ENCODE peak calls at places on chromosomes 12 and 14, in four cellular contexts. G is HFFc6, Z is sigmoid colon, X is Calu3. I is an unnamed sample.

GRCh38 chr12:94829552-94829951 is 173.9 kb downstream of the NDUFA12 start:
- DNase-seq in G (no peak), Z (no peak), X (no peak), I (no peak)

GRCh38 chr12:102873077-102873476 is 44.0 kb downstream of the PAH start:
- DNase-seq in G (no peak), Z (no peak), X (no peak), I (no peak)

GRCh38 chr14:64279719-64280668 is 14.2 kb downstream of the ESR2 start:
- DNase-seq in G (no peak), Z (no peak), X (peak), I (no peak)

GRCh38 chr12:44507471-44507870 is 368.6 kb downstream of the NELL2 start:
- DNase-seq in G (no peak), Z (no peak), X (no peak), I (no peak)

GRCh38 chr14:103228076-103228806 is 105.0 kb downstream of the TNFAIP2 start:
- DNase-seq in G (no peak), Z (no peak), X (no peak), I (no peak)

GRCh38 chr12:131593411-131593810 is 117.5 kb upstream of the SFSWAP start:
- DNase-seq in G (no peak), Z (no peak), X (no peak), I (no peak)

GRCh38 chr12:127636881-127637280 is 630.1 kb upstream of the TMEM132C start:
- DNase-seq in G (no peak), Z (no peak), X (no peak), I (no peak)

GRCh38 chr12:10400829-10401228 is 8.7 kb downstream of the KLRC4 start:
- DNase-seq in G (no peak), Z (no peak), X (no peak), I (no peak)

GRCh38 chr14:32331227-32331597 is 2.1 kb downstream of the AKAP6 start:
- DNase-seq in G (no peak), Z (no peak), X (no peak), I (no peak)

GRCh38 chr12:86148071-86148470 is 108.1 kb downstream of the MGAT4C start:
- DNase-seq in G (no peak), Z (no peak), X (no peak), I (no peak)

GRCh38 chr12:90036641-90037040 is 328.0 kb upstream of the ATP2B1 start:
- DNase-seq in G (peak), Z (no peak), X (no peak), I (no peak)

GRCh38 chr14:95533822-95534221 is 1.0 kb upstream of the GLRX5 start:
- DNase-seq in G (no peak), Z (no peak), X (no peak), I (no peak)

GRCh38 chr12:107515446-107515958 is 170.1 kb upstream of the PWP1 start:
- DNase-seq in G (peak), Z (peak), X (peak), I (no peak)

GRCh38 chr12:71871116-71871515 is 31.6 kb downstream of the TBC1D15 start:
- DNase-seq in G (peak), Z (no peak), X (no peak), I (no peak)

GRCh38 chr14:101599234-101599885 is 38.1 kb downstream of the DIO3 start:
- DNase-seq in G (no peak), Z (no peak), X (no peak), I (no peak)

GRCh38 chr12:116299064-116299463 is 21.6 kb upstream of the MED13L start:
- DNase-seq in G (no peak), Z (no peak), X (no peak), I (no peak)

GRCh38 chr14:81273961-81274360 is 53.2 kb upstream of the GTF2A1 start:
- DNase-seq in G (no peak), Z (no peak), X (no peak), I (no peak)

GRCh38 chr14:31949709-31950108 is 127.4 kb upstream of the ARHGAP5 start:
- DNase-seq in G (peak), Z (no peak), X (no peak), I (no peak)

GRCh38 chr14:93033983-93034670 is 81.6 kb downstream of the ITPK1 start:
- DNase-seq in G (no peak), Z (no peak), X (peak), I (peak)

GRCh38 chr12:122137681-122138080 is 36.3 kb downstream of the IL31 start:
- DNase-seq in G (no peak), Z (no peak), X (no peak), I (peak)

GRCh38 chr12:96434107-96434506 is 33.9 kb upstream of the CDK17 start:
- DNase-seq in G (peak), Z (no peak), X (no peak), I (no peak)

GRCh38 chr14:99797231-99797630 is 4.0 kb downstream of the EML1 start:
- DNase-seq in G (no peak), Z (no peak), X (no peak), I (no peak)

GRCh38 chr14:94560291-94560665 is 964 bp upstream of the SERPINA4 start:
- DNase-seq in G (no peak), Z (no peak), X (no peak), I (no peak)

GRCh38 chr12:96140110-96140509 is 54.1 kb upstream of the ELK3 start:
- DNase-seq in G (peak), Z (no peak), X (no peak), I (no peak)

GRCh38 chr12:26696048-26696612 is 136.9 kb downstream of the ITPR2 start:
- DNase-seq in G (no peak), Z (no peak), X (no peak), I (no peak)

GRCh38 chr12:30794020-30794419 is 39.3 kb upstream of the CAPRIN2 start:
- DNase-seq in G (no peak), Z (no peak), X (no peak), I (no peak)

GRCh38 chr14:105204206-105204930 is 23.3 kb upstream of the NUDT14 start:
- DNase-seq in G (no peak), Z (no peak), X (no peak), I (peak)

GRCh38 chr14:74886001-74886400 is 4.3 kb downstream of the DLST start:
- DNase-seq in G (peak), Z (no peak), X (no peak), I (no peak)

GRCh38 chr14:89443002-89443660 is 26.1 kb upstream of the FOXN3 start:
- DNase-seq in G (peak), Z (no peak), X (no peak), I (no peak)

GRCh38 chr12:70590051-70590450 is 47.2 kb downstream of the PTPRB start:
- DNase-seq in G (peak), Z (peak), X (peak), I (peak)

GRCh38 chr12:105384220-105384619 is 53.7 kb downstream of the C12orf75 start:
- DNase-seq in G (no peak), Z (no peak), X (no peak), I (no peak)

GRCh38 chr12:47734725-47735480 is 9.6 kb upstream of the ENDOU start:
- DNase-seq in G (no peak), Z (no peak), X (no peak), I (no peak)